ENCODE peak calls at places on chromosomes 6 and 20, in nine cellular contexts. U, H, E, I, W, D, S, Q and R are unnamed samples.

GRCh38 chr6:14974372-14974771 is 271.5 kb upstream of the JARID2 start:
- DNase-seq in U (no peak), H (no peak), E (no peak), I (no peak), W (no peak), D (no peak), S (no peak), Q (no peak), R (no peak)

GRCh38 chr6:41694815-41695536 is 40.4 kb downstream of the TFEB start:
- DNase-seq in U (no peak), H (peak), E (peak), I (no peak), W (no peak), D (no peak), S (no peak), Q (no peak), R (no peak)

GRCh38 chr6:107538856-107539387 is 49.0 kb downstream of the SOBP start:
- DNase-seq in U (no peak), H (no peak), E (no peak), I (no peak), W (no peak), D (no peak), S (no peak), Q (no peak), R (no peak)

GRCh38 chr6:33812669-33813068 is 8.9 kb upstream of the MLN start:
- DNase-seq in U (peak), H (peak), E (peak), I (peak), W (peak), D (no peak), S (peak), Q (no peak), R (no peak)

GRCh38 chr6:49205526-49205925 is 257.5 kb downstream of the MMUT start:
- DNase-seq in U (no peak), H (no peak), E (no peak), I (no peak), W (no peak), D (no peak), S (no peak), Q (no peak), R (no peak)

GRCh38 chr6:136550045-136550329 is 235 bp downstream of the MAP7 start:
- DNase-seq in U (peak), H (no peak), E (no peak), I (peak), W (no peak), D (peak), S (no peak), Q (no peak), R (no peak)

GRCh38 chr20:49980140-49981008 is 2.4 kb upstream of the SNAI1 start:
- DNase-seq in U (no peak), H (no peak), E (no peak), I (no peak), W (no peak), D (no peak), S (no peak), Q (no peak), R (no peak)

GRCh38 chr6:51866867-51867266 is 220.5 kb downstream of the PKHD1 start:
- DNase-seq in U (no peak), H (peak), E (no peak), I (no peak), W (no peak), D (no peak), S (no peak), Q (no peak), R (no peak)

GRCh38 chr6:19849196-19849595 is 12.0 kb downstream of the ID4 start:
- DNase-seq in U (no peak), H (no peak), E (no peak), I (no peak), W (no peak), D (no peak), S (no peak), Q (no peak), R (no peak)

GRCh38 chr6:1202201-1202600 is 109.7 kb upstream of the FOXQ1 start:
- DNase-seq in U (no peak), H (no peak), E (no peak), I (no peak), W (no peak), D (no peak), S (no peak), Q (no peak), R (no peak)

GRCh38 chr6:157974341-157974894 is 7.2 kb upstream of the SYNJ2 start:
- DNase-seq in U (no peak), H (peak), E (peak), I (no peak), W (no peak), D (no peak), S (no peak), Q (no peak), R (no peak)

GRCh38 chr6:15207923-15208322 is 37.9 kb upstream of the JARID2 start:
- DNase-seq in U (no peak), H (no peak), E (peak), I (no peak), W (no peak), D (no peak), S (no peak), Q (no peak), R (no peak)

GRCh38 chr20:9884666-9885065 is 45.8 kb upstream of the PAK5 start:
- DNase-seq in U (no peak), H (peak), E (peak), I (peak), W (no peak), D (no peak), S (no peak), Q (no peak), R (no peak)

GRCh38 chr20:13458860-13459451 is 179.8 kb downstream of the TASP1 start:
- DNase-seq in U (no peak), H (peak), E (peak), I (peak), W (peak), D (no peak), S (peak), Q (no peak), R (no peak)

GRCh38 chr6:146593978-146594377 is 4.8 kb upstream of the ADGB start:
- DNase-seq in U (no peak), H (no peak), E (no peak), I (no peak), W (peak), D (no peak), S (no peak), Q (no peak), R (no peak)

GRCh38 chr6:128463942-128464341 is 56.5 kb downstream of the PTPRK start:
- DNase-seq in U (no peak), H (peak), E (no peak), I (no peak), W (no peak), D (no peak), S (no peak), Q (no peak), R (no peak)

GRCh38 chr6:70666726-70667125 is 957 bp upstream of the SMAP1 start:
- DNase-seq in U (no peak), H (no peak), E (no peak), I (no peak), W (peak), D (no peak), S (no peak), Q (no peak), R (no peak)

GRCh38 chr20:47809561-47809960 is 24.3 kb upstream of the SULF2 start:
- DNase-seq in U (no peak), H (peak), E (no peak), I (no peak), W (no peak), D (no peak), S (peak), Q (no peak), R (no peak)

GRCh38 chr6:130115036-130115435 is 96.7 kb downstream of the L3MBTL3 start:
- DNase-seq in U (no peak), H (no peak), E (no peak), I (no peak), W (no peak), D (no peak), S (no peak), Q (no peak), R (no peak)

GRCh38 chr6:149938571-149939462 is 3.0 kb upstream of the ULBP2 start:
- DNase-seq in U (no peak), H (peak), E (no peak), I (no peak), W (no peak), D (no peak), S (no peak), Q (no peak), R (no peak)

GRCh38 chr6:167306401-167306998 is 15.4 kb downstream of the UNC93A start:
- DNase-seq in U (no peak), H (no peak), E (no peak), I (no peak), W (no peak), D (no peak), S (peak), Q (no peak), R (no peak)

GRCh38 chr20:18754030-18754659 is 59.4 kb upstream of the SCP2D1 start:
- DNase-seq in U (no peak), H (no peak), E (no peak), I (no peak), W (no peak), D (no peak), S (no peak), Q (no peak), R (no peak)

GRCh38 chr6:2895072-2895471 is 8.0 kb downstream of the SERPINB9 start:
- DNase-seq in U (no peak), H (no peak), E (no peak), I (no peak), W (no peak), D (no peak), S (no peak), Q (no peak), R (no peak)

GRCh38 chr6:22153384-22154158 is 143.3 kb downstream of the PRL start:
- DNase-seq in U (no peak), H (no peak), E (no peak), I (no peak), W (peak), D (no peak), S (no peak), Q (no peak), R (peak)

GRCh38 chr6:170212051-170212756 is 78.7 kb downstream of the DLL1 start:
- DNase-seq in U (no peak), H (no peak), E (no peak), I (no peak), W (no peak), D (no peak), S (no peak), Q (no peak), R (no peak)

GRCh38 chr6:21533678-21534077 is 59.9 kb upstream of the SOX4 start:
- DNase-seq in U (no peak), H (peak), E (peak), I (no peak), W (no peak), D (no peak), S (no peak), Q (no peak), R (no peak)

GRCh38 chr6:160927416-160927815 is 64.2 kb upstream of the MAP3K4 start:
- DNase-seq in U (no peak), H (peak), E (no peak), I (no peak), W (no peak), D (no peak), S (no peak), Q (no peak), R (no peak)

GRCh38 chr6:168129292-168130167 is 50.5 kb upstream of the FRMD1 start:
- DNase-seq in U (no peak), H (no peak), E (no peak), I (no peak), W (no peak), D (no peak), S (no peak), Q (no peak), R (no peak)

GRCh38 chr20:49207071-49207470 is 12.1 kb upstream of the DDX27 start:
- DNase-seq in U (no peak), H (peak), E (no peak), I (no peak), W (peak), D (no peak), S (no peak), Q (no peak), R (no peak)

GRCh38 chr6:43887906-43888683 is 118.1 kb downstream of the VEGFA start:
- DNase-seq in U (no peak), H (no peak), E (no peak), I (no peak), W (peak), D (no peak), S (no peak), Q (no peak), R (no peak)

GRCh38 chr6:18327621-18328548 is 59.3 kb upstream of the RNF144B start:
- DNase-seq in U (no peak), H (no peak), E (no peak), I (no peak), W (peak), D (no peak), S (no peak), Q (no peak), R (no peak)

GRCh38 chr6:13486679-13487121 is 700 bp downstream of the GFOD1 start:
- DNase-seq in U (peak), H (peak), E (peak), I (peak), W (peak), D (peak), S (peak), Q (no peak), R (no peak)

GRCh38 chr6:11262231-11262630 is 29.8 kb upstream of the NEDD9 start:
- DNase-seq in U (no peak), H (no peak), E (no peak), I (no peak), W (no peak), D (no peak), S (no peak), Q (no peak), R (no peak)

GRCh38 chr6:136677822-136678221 is 114.5 kb downstream of the MAP3K5 start:
- DNase-seq in U (no peak), H (peak), E (no peak), I (no peak), W (no peak), D (no peak), S (peak), Q (no peak), R (no peak)

GRCh38 chr6:36907781-36908180 is 22.0 kb downstream of the C6orf89 start:
- DNase-seq in U (peak), H (peak), E (peak), I (no peak), W (no peak), D (no peak), S (peak), Q (no peak), R (no peak)

GRCh38 chr6:116370328-116370716 is 425 bp upstream of the DSE start:
- DNase-seq in U (no peak), H (no peak), E (no peak), I (no peak), W (no peak), D (no peak), S (no peak), Q (no peak), R (no peak)
- H3K4me3 ChIP-seq in U (peak), H (peak), E (peak), I (peak), W (peak), D (peak), S (peak), Q (peak), R (peak)

DNA sequence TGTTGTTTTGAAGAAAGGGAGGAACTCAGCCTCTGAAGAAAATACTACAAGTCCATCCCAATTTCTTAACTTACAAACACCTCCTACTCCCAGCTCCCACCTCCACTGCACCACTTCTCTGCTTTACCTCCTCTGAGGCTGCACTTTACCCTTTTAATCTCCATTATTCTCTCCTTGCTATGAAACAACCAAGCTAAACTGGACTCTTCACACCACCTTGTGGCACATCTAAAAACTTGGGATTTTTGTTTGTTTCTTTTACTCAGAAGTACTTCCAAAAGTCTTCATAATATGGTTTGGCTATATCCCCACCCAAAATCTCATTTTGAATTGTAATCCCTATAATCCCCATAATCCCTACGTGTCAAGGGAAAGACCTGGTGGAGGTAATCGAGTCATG is 142.2 kb downstream of the MOXD1 start:
- DNase-seq in U (no peak), H (peak), E (peak), I (no peak), W (peak), D (no peak), S (peak), Q (no peak), R (no peak)
- TF ChIP-seq CTCF in U (peak), H (peak), E (peak), I (peak), W (no peak), D (no peak), S (peak), Q (peak), R (peak)

GRCh38 chr6:26300359-26300758 is 64.6 kb upstream of the BTN3A2 start:
- DNase-seq in U (no peak), H (no peak), E (peak), I (no peak), W (no peak), D (no peak), S (no peak), Q (no peak), R (no peak)

GRCh38 chr6:26299286-26300042 is 65.5 kb upstream of the BTN3A2 start:
- DNase-seq in U (no peak), H (no peak), E (peak), I (no peak), W (no peak), D (no peak), S (no peak), Q (no peak), R (no peak)

GRCh38 chr6:26301638-26302037 is 63.4 kb upstream of the BTN3A2 start:
- DNase-seq in U (no peak), H (no peak), E (no peak), I (no peak), W (no peak), D (no peak), S (no peak), Q (no peak), R (no peak)

GRCh38 chr6:26300828-26301227 is 64.2 kb upstream of the BTN3A2 start:
- DNase-seq in U (no peak), H (no peak), E (no peak), I (no peak), W (no peak), D (no peak), S (no peak), Q (no peak), R (no peak)

DNA sequence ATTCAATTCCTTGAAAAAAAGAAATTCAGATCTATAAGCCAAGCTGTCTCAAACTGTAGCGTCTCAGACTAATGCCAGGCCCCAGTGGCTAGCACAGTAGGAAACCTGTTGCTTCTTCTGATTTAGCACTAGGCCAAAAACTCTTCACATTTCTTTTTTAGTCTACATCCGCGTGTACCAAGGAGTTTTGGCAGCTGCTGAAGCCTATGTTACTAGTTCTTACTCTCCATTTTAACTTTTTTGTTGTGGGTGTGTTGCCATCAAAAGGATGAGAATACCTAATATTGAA is 65.0 kb upstream of the BTN3A2 start:
- DNase-seq in U (no peak), H (no peak), E (no peak), I (no peak), W (no peak), D (no peak), S (no peak), Q (no peak), R (no peak)
- H3K4me3 ChIP-seq in U (no peak), H (no peak), E (no peak), I (no peak), W (no peak), D (no peak), S (no peak), Q (no peak), R (no peak)

GRCh38 chr6:90295854-90296345 is 743 bp downstream of the BACH2 start:
- DNase-seq in U (peak), H (peak), E (peak), I (peak), W (peak), D (peak), S (peak), Q (no peak), R (peak)

GRCh38 chr6:90296346-90297123 is at the start of gene BACH2:
- DNase-seq in U (peak), H (peak), E (peak), I (peak), W (peak), D (peak), S (peak), Q (no peak), R (peak)

GRCh38 chr6:90298459-90299053 is 1.9 kb upstream of the BACH2 start:
- DNase-seq in U (no peak), H (no peak), E (no peak), I (no peak), W (no peak), D (no peak), S (no peak), Q (no peak), R (no peak)

GRCh38 chr6:90297866-90298381 is 1.3 kb upstream of the BACH2 start:
- DNase-seq in U (no peak), H (no peak), E (no peak), I (peak), W (no peak), D (no peak), S (no peak), Q (no peak), R (no peak)

GRCh38 chr6:90297124-90297865 is 652 bp upstream of the BACH2 start:
- DNase-seq in U (no peak), H (no peak), E (no peak), I (peak), W (no peak), D (no peak), S (no peak), Q (no peak), R (no peak)
- TF ChIP-seq CTCF in U (no peak), H (no peak), E (no peak), I (no peak), W (no peak), D (no peak), S (no peak), Q (no peak), R (no peak)

GRCh38 chr20:8132632-8133587 is 844 bp downstream of the PLCB1 start:
- DNase-seq in U (peak), H (no peak), E (peak), I (peak), W (no peak), D (peak), S (peak), Q (no peak), R (no peak)

GRCh38 chr20:8131598-8132014 is 460 bp upstream of the PLCB1 start:
- DNase-seq in U (no peak), H (peak), E (no peak), I (peak), W (no peak), D (no peak), S (no peak), Q (no peak), R (no peak)

GRCh38 chr20:8130840-8131526 is 1.1 kb upstream of the PLCB1 start:
- DNase-seq in U (no peak), H (no peak), E (no peak), I (no peak), W (no peak), D (no peak), S (no peak), Q (no peak), R (no peak)

GRCh38 chr20:8132015-8132631 is at the start of gene PLCB1:
- DNase-seq in U (peak), H (peak), E (peak), I (peak), W (peak), D (peak), S (peak), Q (peak), R (peak)

DNA sequence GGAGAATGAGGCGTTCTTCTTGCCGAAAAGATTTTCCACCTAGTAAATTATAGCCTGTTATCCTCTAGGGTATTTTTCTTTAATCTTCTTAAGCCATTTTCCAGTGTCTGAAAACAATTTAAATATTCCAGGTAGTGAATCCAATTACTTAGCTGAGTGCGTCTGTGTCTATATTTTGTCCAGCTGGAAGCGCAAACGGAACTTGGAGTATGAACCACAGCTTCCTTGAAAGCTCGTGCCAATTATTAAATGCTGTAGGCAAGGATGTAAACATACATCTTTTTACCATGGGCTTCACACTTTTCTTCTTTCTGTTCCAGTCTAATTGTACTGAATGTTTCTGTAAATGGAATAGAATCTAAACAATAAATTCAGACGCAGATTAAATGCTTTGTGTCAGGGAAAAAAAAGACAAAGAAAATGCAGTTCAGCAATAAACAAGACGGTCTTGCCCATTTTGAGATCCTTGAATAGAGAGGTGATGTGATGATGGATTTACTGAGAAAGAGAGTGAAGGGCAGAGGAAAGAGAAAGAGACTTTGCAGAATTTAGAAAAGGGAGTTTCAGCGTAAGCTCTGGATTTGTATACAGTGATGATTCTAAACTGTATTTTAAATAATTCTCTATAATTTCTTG is 1.9 kb downstream of the PLCB1 start:
- DNase-seq in U (no peak), H (no peak), E (no peak), I (no peak), W (no peak), D (no peak), S (no peak), Q (no peak), R (no peak)
- H3K4me3 ChIP-seq in U (peak), H (no peak), E (no peak), I (no peak), W (no peak), D (peak), S (peak), Q (no peak), R (no peak)